ENCODE peak calls at places on chromosomes 6 and 20, in six cellular contexts. H, X, O, V, I and A are unnamed samples.

GRCh38 chr6:31438222-31438621 is 34.8 kb downstream of the MICA start:
- DNase-seq in I (no peak), O (no peak), V (no peak), H (no peak), X (no peak), A (no peak)

GRCh38 chr20:41643504-41643938 is 25.3 kb upstream of the CHD6 start:
- DNase-seq in V (peak; percentile 38), O (no peak), H (peak; percentile 41), X (no peak), I (peak; percentile 80), A (no peak)

GRCh38 chr20:59820204-59821041 is 113.0 kb downstream of the SYCP2 start:
- DNase-seq in X (no peak), V (peak; percentile 15), O (no peak), H (no peak), I (no peak), A (no peak)

GRCh38 chr6:52420668-52421358 is 671 bp downstream of the EFHC1 start:
- DNase-seq in X (peak; percentile 38), O (peak; percentile 12), V (peak; percentile 56), H (peak; percentile 50), I (peak; percentile 39), A (no peak)

GRCh38 chr20:23284009-23284408 is 66.6 kb upstream of the NXT1 start:
- DNase-seq in V (no peak), O (no peak), X (no peak), I (no peak), H (no peak), A (no peak)

GRCh38 chr6:10556496-10557391 is 35.6 kb downstream of the GCNT2 start:
- DNase-seq in V (no peak), H (no peak), X (no peak), I (no peak), O (no peak), A (no peak)

GRCh38 chr6:35499372-35499771 is 2.5 kb upstream of the TEAD3 start:
- DNase-seq in O (no peak), V (no peak), I (no peak), H (no peak), X (no peak), A (no peak)

GRCh38 chr20:19598117-19598516 is 159.9 kb upstream of the RIN2 start:
- DNase-seq in I (no peak), O (no peak), H (no peak), V (no peak), X (no peak), A (no peak)

GRCh38 chr6:112156694-112157093 is 69.3 kb downstream of the FAM229B start:
- DNase-seq in O (no peak), V (peak; percentile 40), X (no peak), I (no peak), H (no peak), A (no peak)

GRCh38 chr20:18024606-18025127 is 33.0 kb downstream of the OVOL2 start:
- DNase-seq in V (no peak), H (no peak), O (no peak), I (no peak), X (no peak), A (no peak)

GRCh38 chr20:18016772-18017171 is 40.9 kb downstream of the OVOL2 start:
- DNase-seq in I (no peak), X (no peak), H (no peak), O (no peak), V (no peak), A (no peak)

GRCh38 chr20:18019068-18019467 is 38.6 kb downstream of the OVOL2 start:
- DNase-seq in I (no peak), O (peak; percentile 28), V (peak; percentile 42), H (peak; percentile 56), X (peak; percentile 23), A (peak; percentile 26)

GRCh38 chr20:18018100-18018499 is 39.6 kb downstream of the OVOL2 start:
- DNase-seq in H (no peak), V (no peak), X (no peak), I (no peak), O (no peak), A (no peak)

GRCh38 chr20:18020931-18021330 is 36.8 kb downstream of the OVOL2 start:
- DNase-seq in I (no peak), X (no peak), O (no peak), V (no peak), H (no peak), A (no peak)
- H2AFZ ChIP-seq in I (no peak overlapping the region), X (no peak overlapping the region), O (no peak overlapping the region), V (no peak overlapping the region), H (no peak overlapping the region), A (no peak overlapping the region)

GRCh38 chr6:1896897-1897296 is 287.2 kb downstream of the FOXC1 start:
- DNase-seq in H (no peak), V (no peak), X (no peak), O (no peak), I (no peak), A (no peak)

GRCh38 chr6:1895721-1896120 is 286.0 kb downstream of the FOXC1 start:
- DNase-seq in I (no peak), O (no peak), V (no peak), X (no peak), H (no peak), A (no peak)

GRCh38 chr6:1892716-1893115 is 283.0 kb downstream of the FOXC1 start:
- DNase-seq in V (no peak), X (no peak), I (no peak), H (no peak), O (no peak), A (no peak)

GRCh38 chr6:1893470-1894130 is 283.9 kb downstream of the FOXC1 start:
- DNase-seq in O (no peak), X (peak; percentile 25), H (peak; percentile 63), I (no peak), V (no peak), A (no peak)

DNA sequence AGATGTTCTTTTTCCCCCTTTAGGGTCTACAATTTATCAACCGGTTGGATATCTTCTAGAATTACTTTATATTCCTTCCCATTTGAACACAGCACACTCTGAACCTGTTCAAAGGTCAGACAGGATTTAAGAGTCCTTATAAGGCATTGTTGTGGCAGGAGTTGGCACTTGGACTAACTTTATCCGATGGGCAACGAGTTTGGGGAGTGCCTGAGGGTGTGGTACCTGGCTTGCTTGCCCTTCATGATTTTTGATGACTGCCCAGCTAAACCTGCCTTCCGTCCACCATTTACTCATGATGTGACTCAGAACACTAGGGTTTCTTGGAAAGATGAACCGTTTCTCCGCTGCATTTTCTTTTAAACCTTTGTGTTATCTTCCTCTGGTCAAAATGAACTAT is 285.2 kb downstream of the FOXC1 start:
- DNase-seq in O (no peak), V (no peak), X (no peak), I (peak; percentile 64), H (no peak), A (no peak)
- H2AFZ ChIP-seq in O (no peak overlapping the region), V (no peak overlapping the region), X (no peak overlapping the region), I (no peak overlapping the region), H (no peak overlapping the region), A (no peak overlapping the region)

DNA sequence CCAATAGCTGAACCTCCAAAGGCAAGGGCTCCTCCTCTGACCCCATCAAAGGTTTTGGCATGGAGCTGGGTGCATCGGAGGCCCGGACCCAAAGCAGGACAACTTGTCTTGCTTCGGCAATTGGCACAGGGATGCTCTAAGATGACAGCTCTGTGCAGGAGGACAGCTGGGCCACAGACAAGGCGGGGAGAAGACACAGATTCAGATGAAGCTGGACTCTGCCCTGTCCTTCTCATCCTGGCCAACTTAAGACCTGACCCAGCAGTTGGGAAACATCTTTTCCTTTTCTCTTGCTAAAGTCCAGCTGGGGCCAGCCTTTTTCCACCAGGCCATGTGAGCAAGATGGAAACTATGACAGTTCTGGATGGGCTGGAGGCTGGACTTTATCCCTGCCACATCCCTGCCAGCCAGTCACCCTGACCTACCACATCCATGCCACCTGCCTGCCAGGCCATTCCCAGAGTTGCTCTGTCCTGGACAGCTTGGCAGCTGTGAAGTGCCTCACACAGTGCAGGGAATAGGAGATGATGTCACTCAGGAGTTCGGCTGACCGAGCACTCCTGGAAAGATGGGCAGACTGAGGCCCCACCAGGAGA is 12.7 kb upstream of the PSMF1 start:
- DNase-seq in H (no peak), X (no peak), O (no peak), I (no peak), V (no peak), A (no peak)
- H2AFZ ChIP-seq in H (no peak overlapping the region), X (no peak overlapping the region), O (no peak overlapping the region), I (no peak overlapping the region), V (no peak overlapping the region), A (no peak overlapping the region)

GRCh38 chr6:51152594-51152993 is 333.9 kb downstream of the TFAP2B start:
- DNase-seq in O (no peak), H (no peak), X (no peak), I (no peak), V (no peak), A (no peak)

GRCh38 chr6:51147756-51148155 is 329.1 kb downstream of the TFAP2B start:
- DNase-seq in H (no peak), O (no peak), V (no peak), X (no peak), I (no peak), A (no peak)

GRCh38 chr6:51153109-51153508 is 334.4 kb downstream of the TFAP2B start:
- DNase-seq in I (no peak), H (no peak), O (no peak), X (no peak), V (no peak), A (no peak)
- H2AFZ ChIP-seq in I (no peak overlapping the region), H (no peak overlapping the region), O (no peak overlapping the region), X (no peak overlapping the region), V (no peak overlapping the region), A (no peak overlapping the region)